ENCODE peak calls at places on chromosomes 7 and 10, in seven cellular contexts. B is Calu3, R is posterior cingulate gyrus, D is dorsolateral prefrontal cortex, L is OCI-LY7, V is NCI-H1092, G is non-pigmented ciliary epithelial cell. F is an unnamed sample.

GRCh38 chr10:7541137-7542087 is 125.4 kb downstream of the ITIH5 start:
- DNase-seq in B (no peak), R (no peak), D (no peak), L (no peak), V (no peak), G (no peak), F (no peak)

GRCh38 chr7:18257711-18258110 is 230.1 kb upstream of the PRPS1L1 start:
- DNase-seq in B (no peak), R (no peak), D (no peak), L (no peak), V (no peak), G (peak), F (no peak)

GRCh38 chr7:98797150-98797549 is 72.7 kb downstream of the TMEM130 start:
- DNase-seq in B (peak), R (no peak), D (no peak), L (no peak), V (no peak), G (no peak), F (no peak)

GRCh38 chr7:134470864-134471263 is 12.0 kb upstream of the AKR1B1 start:
- DNase-seq in B (peak), R (no peak), D (no peak), L (no peak), V (no peak), G (no peak), F (no peak)

GRCh38 chr10:71981868-71982230 is 17.7 kb downstream of the CHST3 start:
- DNase-seq in B (no peak), R (no peak), D (no peak), L (no peak), V (no peak), G (no peak), F (peak)

GRCh38 chr7:150993511-150993910 is 2.7 kb downstream of the NOS3 start:
- DNase-seq in B (no peak), R (no peak), D (no peak), L (no peak), V (no peak), G (no peak), F (peak)

GRCh38 chr7:25025218-25025671 is 45.3 kb upstream of the OSBPL3 start:
- DNase-seq in B (peak), R (no peak), D (no peak), L (no peak), V (no peak), G (peak), F (no peak)

GRCh38 chr10:77180794-77181193 is 456.8 kb downstream of the KCNMA1 start:
- DNase-seq in B (no peak), R (no peak), D (no peak), L (no peak), V (no peak), G (no peak), F (no peak)

GRCh38 chr7:112421666-112422486 is 28.4 kb upstream of the IFRD1 start:
- DNase-seq in B (no peak), R (no peak), D (no peak), L (peak), V (no peak), G (no peak), F (no peak)

GRCh38 chr10:125000366-125001312 is 58.7 kb downstream of the ZRANB1 start:
- DNase-seq in B (no peak), R (no peak), D (peak), L (no peak), V (no peak), G (no peak), F (no peak)

GRCh38 chr10:120969219-120969645 is 118.1 kb downstream of the WDR11 start:
- DNase-seq in B (no peak), R (no peak), D (no peak), L (no peak), V (no peak), G (no peak), F (no peak)

GRCh38 chr10:101563497-101564040 is 24.5 kb downstream of the POLL start:
- DNase-seq in B (no peak), R (no peak), D (peak), L (no peak), V (no peak), G (no peak), F (no peak)

GRCh38 chr10:49139866-49140195 is 6.0 kb upstream of the FAM170B start:
- DNase-seq in B (no peak), R (no peak), D (no peak), L (no peak), V (no peak), G (peak), F (no peak)

GRCh38 chr7:157688439-157689268 is 351.9 kb downstream of the DNAJB6 start:
- DNase-seq in B (no peak), R (no peak), D (no peak), L (no peak), V (no peak), G (no peak), F (peak)

GRCh38 chr10:129031233-129032150 is 435.5 kb upstream of the MGMT start:
- DNase-seq in B (peak), R (no peak), D (no peak), L (peak), V (no peak), G (no peak), F (no peak)

GRCh38 chr7:28984631-28985030 is 26.5 kb upstream of the TRIL start:
- DNase-seq in B (peak), R (peak), D (no peak), L (no peak), V (no peak), G (peak), F (no peak)

GRCh38 chr10:102115775-102116174 is 4.4 kb downstream of the LDB1 start:
- DNase-seq in B (no peak), R (no peak), D (no peak), L (peak), V (no peak), G (no peak), F (no peak)

GRCh38 chr7:129948877-129949291 is 3.9 kb downstream of the UBE2H start:
- DNase-seq in B (peak), R (peak), D (peak), L (peak), V (peak), G (peak), F (peak)

GRCh38 chr7:24936121-24936824 is 43.7 kb downstream of the OSBPL3 start:
- DNase-seq in B (no peak), R (no peak), D (no peak), L (no peak), V (no peak), G (no peak), F (no peak)

GRCh38 chr7:45687185-45687560 is 113.0 kb downstream of the ADCY1 start:
- DNase-seq in B (no peak), R (no peak), D (peak), L (no peak), V (no peak), G (no peak), F (peak)

GRCh38 chr7:22989646-22990587 is 24.0 kb downstream of the HYCC1 start:
- DNase-seq in B (no peak), R (no peak), D (no peak), L (peak), V (no peak), G (no peak), F (no peak)

GRCh38 chr7:15554081-15554480 is 7.7 kb downstream of the AGMO start:
- DNase-seq in B (no peak), R (no peak), D (no peak), L (no peak), V (no peak), G (no peak), F (no peak)

GRCh38 chr10:33034931-33035330 is 76.9 kb upstream of the ITGB1 start:
- DNase-seq in B (no peak), R (no peak), D (no peak), L (no peak), V (no peak), G (no peak), F (no peak)

GRCh38 chr10:101812606-101813005 is 5.6 kb downstream of the OGA start:
- DNase-seq in B (no peak), R (no peak), D (no peak), L (no peak), V (no peak), G (no peak), F (no peak)

GRCh38 chr10:101389986-101390531 is 36.1 kb downstream of the BTRC start:
- DNase-seq in B (no peak), R (no peak), D (no peak), L (no peak), V (no peak), G (no peak), F (no peak)